ENCODE peak calls at places on chromosomes 1 and 21, in eight cellular contexts. K is transverse colon, M is sigmoid colon, Q is GM12891, F is HCT116, I is suprapubic skin, B is prostate gland, V is GM12892. O is an unnamed sample.

GRCh38 chr1:44643721-44644330 is 30.5 kb downstream of the TMEM53 start:
- DNase-seq in K (no peak), V (no peak), B (no peak), F (no peak), Q (no peak), I (no peak), M (no peak), O (no peak)

GRCh38 chr1:113783254-113784103 is 24.2 kb upstream of the PHTF1 start:
- DNase-seq in I (no peak), K (peak), V (no peak), M (no peak), F (no peak), B (no peak), Q (no peak), O (no peak)

GRCh38 chr1:11893907-11894251 is 32.3 kb downstream of the KIAA2013 start:
- DNase-seq in K (peak), I (no peak), M (no peak), Q (peak), V (peak), B (peak), F (peak), O (peak)

GRCh38 chr1:19122668-19123067 is 87.4 kb downstream of the UBR4 start:
- DNase-seq in B (no peak), K (peak), F (no peak), Q (no peak), V (no peak), I (no peak), M (no peak), O (no peak)

GRCh38 chr1:156549390-156549789 is 23.0 kb downstream of the IQGAP3 start:
- DNase-seq in F (no peak), I (no peak), K (no peak), M (peak), V (no peak), B (no peak), Q (no peak), O (no peak)

GRCh38 chr1:176843352-176844297 is 320.9 kb downstream of the ASTN1 start:
- DNase-seq in K (no peak), V (no peak), F (peak), M (no peak), I (no peak), Q (no peak), B (no peak), O (no peak)

GRCh38 chr1:20486457-20487235 is 636 bp upstream of the CAMK2N1 start:
- DNase-seq in V (no peak), Q (no peak), I (peak), K (peak), F (no peak), B (peak), M (peak), O (no peak)

GRCh38 chr1:7177438-7178126 is 392.3 kb downstream of the CAMTA1 start:
- DNase-seq in I (no peak), F (no peak), M (no peak), V (no peak), B (no peak), K (no peak), Q (no peak), O (no peak)

GRCh38 chr1:121458291-121459048 is 273.7 kb downstream of the SRGAP2C start:
- DNase-seq in V (no peak), K (no peak), M (no peak), I (no peak), B (no peak), F (no peak), Q (no peak), O (no peak)

GRCh38 chr1:32539584-32540571 is 651 bp downstream of the ZBTB8A start:
- DNase-seq in K (peak), V (peak), Q (peak), I (no peak), M (peak), B (peak), F (no peak), O (no peak)
- TF ChIP-seq POLR2AphosphoS5 in K (no peak), V (no peak), Q (no peak), I (no peak), M (no peak), B (no peak), F (peak), O (no peak)

GRCh38 chr1:178541396-178541795 is 28.5 kb downstream of the TEX35 start:
- DNase-seq in V (no peak), K (no peak), M (no peak), Q (no peak), F (no peak), I (no peak), B (no peak), O (peak)

GRCh38 chr1:178544531-178544930 is 31.6 kb downstream of the TEX35 start:
- DNase-seq in Q (no peak), B (no peak), M (no peak), K (no peak), V (no peak), I (no peak), F (no peak), O (no peak)

GRCh38 chr1:178543291-178543609 is 30.3 kb downstream of the TEX35 start:
- DNase-seq in V (peak), K (no peak), M (no peak), I (no peak), Q (no peak), F (no peak), B (no peak), O (no peak)

GRCh38 chr1:178541829-178542553 is 29.1 kb downstream of the TEX35 start:
- DNase-seq in F (no peak), B (peak), K (peak), Q (peak), I (no peak), M (no peak), V (peak), O (peak)

DNA sequence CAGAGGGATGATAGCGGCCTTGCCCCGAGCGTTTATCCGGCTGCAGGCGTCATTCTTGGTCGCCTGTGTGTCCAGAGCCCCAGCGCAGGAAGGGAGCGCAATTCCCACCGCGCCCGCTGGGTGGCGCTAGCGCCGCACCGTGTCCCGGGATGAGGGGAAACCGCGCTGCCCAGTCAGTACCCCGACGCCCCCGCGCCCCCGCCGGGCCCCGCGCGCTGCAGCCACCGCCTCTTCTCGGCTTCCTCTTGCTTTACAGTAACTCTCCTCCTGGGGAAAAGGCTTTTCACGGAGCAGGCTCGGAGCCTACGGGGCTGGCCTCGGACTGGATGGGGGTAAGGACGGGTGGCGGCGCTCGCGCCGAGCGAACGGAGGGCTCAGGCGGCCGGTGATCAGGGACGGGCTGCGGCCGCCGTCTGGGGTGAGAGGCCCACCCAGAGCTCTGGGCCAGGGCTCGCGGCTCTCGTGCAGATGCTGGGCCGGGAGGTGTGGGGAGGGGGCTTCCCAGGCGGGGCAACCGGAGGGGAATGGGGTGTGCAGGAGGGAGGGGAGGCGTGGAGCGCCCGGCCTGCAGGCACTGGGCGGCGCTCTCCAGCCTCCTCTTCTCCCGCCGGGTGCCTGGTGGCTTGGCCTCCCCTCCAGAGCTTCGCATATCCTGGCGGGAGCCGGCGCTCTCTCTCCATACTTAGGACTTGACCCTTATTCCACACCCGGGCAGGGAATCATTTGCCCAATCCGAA is 29.8 kb downstream of the TEX35 start:
- DNase-seq in I (peak), F (peak), V (peak), B (peak), Q (peak), K (peak), M (peak), O (peak)
- TF ChIP-seq POLR2AphosphoS5 in I (no peak), F (no peak), V (no peak), B (no peak), Q (no peak), K (no peak), M (no peak), O (peak)

GRCh38 chr1:149849246-149849946 is 50.0 kb upstream of the BOLA1 start:
- DNase-seq in K (no peak), F (no peak), M (no peak), Q (no peak), V (no peak), B (peak), I (no peak), O (no peak)
- TF ChIP-seq POLR2AphosphoS5 in K (no peak), F (no peak), M (no peak), Q (no peak), V (no peak), B (no peak), I (no peak), O (no peak)

DNA sequence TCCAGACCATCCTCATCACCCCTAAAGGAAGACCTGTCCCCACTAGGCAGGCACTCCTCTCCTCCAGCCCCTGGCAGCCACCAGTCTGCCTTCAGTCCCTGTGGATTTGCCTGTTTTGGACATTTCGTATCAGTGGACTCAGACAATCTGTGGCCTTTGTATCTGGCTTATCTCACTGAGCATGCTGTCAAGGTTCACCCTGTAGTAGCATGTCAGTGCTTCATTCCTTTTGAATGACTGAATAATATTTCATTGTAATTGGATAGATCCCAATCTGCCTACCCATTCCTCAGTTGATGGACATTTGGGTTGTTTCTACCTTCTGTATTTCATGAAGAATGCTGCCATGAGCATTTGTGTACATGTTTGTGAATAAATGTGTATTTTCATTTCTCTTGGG is 32.9 kb upstream of the RNF187 start:
- DNase-seq in V (no peak), M (peak), Q (no peak), F (no peak), K (no peak), I (no peak), B (no peak), O (no peak)
- TF ChIP-seq POLR2AphosphoS5 in V (no peak), M (no peak), Q (no peak), F (no peak), K (no peak), I (no peak), B (no peak), O (no peak)

DNA sequence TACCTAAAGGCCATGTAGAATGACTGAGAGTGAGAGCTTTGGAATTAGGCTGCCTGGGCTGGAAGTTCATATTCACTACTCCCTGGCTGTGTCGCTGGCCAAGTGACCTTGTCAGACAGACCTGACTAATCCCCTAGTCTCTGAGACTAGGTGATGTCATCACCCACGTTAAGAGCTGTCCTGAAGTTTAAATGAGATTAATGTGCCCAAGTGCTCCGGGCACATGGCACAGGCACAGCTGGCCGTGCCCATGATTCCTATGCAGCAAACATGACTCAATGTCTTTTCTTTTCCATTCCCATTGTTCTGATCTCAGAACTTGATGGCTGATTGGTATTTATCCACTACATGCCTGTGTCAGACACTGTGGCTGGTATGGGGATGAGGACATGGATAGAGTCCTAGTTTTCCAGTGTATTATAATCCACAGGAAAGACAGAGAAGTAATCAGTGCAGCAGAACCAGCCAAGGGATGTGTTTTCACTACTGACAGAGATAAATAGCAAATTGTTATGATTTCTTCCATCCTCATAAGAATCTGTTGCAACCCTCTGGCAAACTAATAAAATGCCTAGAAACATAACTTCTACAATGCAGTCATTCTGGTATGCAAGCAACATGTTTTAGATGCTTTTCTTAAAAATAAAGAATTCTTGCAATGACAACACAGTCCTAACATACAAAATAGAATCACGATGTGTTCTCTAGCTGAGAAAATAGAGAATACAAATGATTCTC is 180.9 kb downstream of the PCP4 start:
- DNase-seq in M (peak), Q (no peak), V (no peak), B (no peak), K (no peak), I (no peak), F (no peak), O (no peak)
- TF ChIP-seq POLR2AphosphoS5 in M (peak), Q (no peak), V (no peak), B (no peak), K (no peak), I (no peak), F (no peak), O (no peak)

GRCh38 chr1:152107984-152108898 is 7.0 kb downstream of the TCHH start:
- DNase-seq in F (peak), B (no peak), M (no peak), I (no peak), Q (no peak), K (no peak), V (no peak), O (no peak)
- TF ChIP-seq POLR2AphosphoS5 in F (no peak), B (no peak), M (peak), I (no peak), Q (no peak), K (no peak), V (no peak), O (no peak)

O was measured in spleen.